ENCODE peak calls at places on chromosomes 4 and X, in seven cellular contexts. One of them, this sample, is unnamed.

GRCh38 chr4:99679204-99679603 is 21.6 kb upstream of the C4orf54 start:
- DNase-seq in dorsolateral prefrontal cortex: no peak
- DNase-seq in transverse colon: no peak
- DNase-seq in colonic mucosa: no peak
- DNase-seq in Panc1: no peak
- DNase-seq in endothelial cell of umbilical vein: no peak
- DNase-seq in psoas muscle: peak
- DNase-seq in this sample: no peak

GRCh38 chr4:14169460-14169859 is 541.9 kb upstream of the BOD1L1 start:
- DNase-seq in dorsolateral prefrontal cortex: no peak
- DNase-seq in transverse colon: no peak
- DNase-seq in colonic mucosa: no peak
- DNase-seq in Panc1: no peak
- DNase-seq in endothelial cell of umbilical vein: peak
- DNase-seq in psoas muscle: no peak
- DNase-seq in this sample: no peak

GRCh38 chr4:54090804-54091623 is 8.9 kb upstream of the GSX2 start:
- DNase-seq in dorsolateral prefrontal cortex: peak
- DNase-seq in transverse colon: peak
- DNase-seq in colonic mucosa: peak
- DNase-seq in Panc1: no peak
- DNase-seq in endothelial cell of umbilical vein: peak
- DNase-seq in psoas muscle: peak
- DNase-seq in this sample: no peak

GRCh38 chr4:176340871-176341685 is 21.3 kb downstream of the SPCS3 start:
- DNase-seq in dorsolateral prefrontal cortex: no peak
- DNase-seq in transverse colon: no peak
- DNase-seq in colonic mucosa: no peak
- DNase-seq in Panc1: no peak
- DNase-seq in endothelial cell of umbilical vein: peak
- DNase-seq in psoas muscle: no peak
- DNase-seq in this sample: no peak

GRCh38 chr4:4270529-4270928 is 19.4 kb downstream of the LYAR start:
- DNase-seq in dorsolateral prefrontal cortex: no peak
- DNase-seq in transverse colon: no peak
- DNase-seq in colonic mucosa: no peak
- DNase-seq in Panc1: no peak
- DNase-seq in endothelial cell of umbilical vein: no peak
- DNase-seq in psoas muscle: no peak
- DNase-seq in this sample: no peak

GRCh38 chr4:3510481-3510880 is 21.7 kb downstream of the LRPAP1 start:
- DNase-seq in dorsolateral prefrontal cortex: no peak
- DNase-seq in transverse colon: no peak
- DNase-seq in colonic mucosa: no peak
- DNase-seq in Panc1: no peak
- DNase-seq in endothelial cell of umbilical vein: no peak
- DNase-seq in psoas muscle: no peak
- DNase-seq in this sample: no peak

GRCh38 chr4:41569957-41570356 is 32.0 kb downstream of the LIMCH1 start:
- DNase-seq in dorsolateral prefrontal cortex: no peak
- DNase-seq in transverse colon: no peak
- DNase-seq in colonic mucosa: no peak
- DNase-seq in Panc1: no peak
- DNase-seq in endothelial cell of umbilical vein: no peak
- DNase-seq in psoas muscle: peak
- DNase-seq in this sample: no peak

GRCh38 chr4:2472187-2472586 is 3.3 kb downstream of the RNF4 start:
- DNase-seq in dorsolateral prefrontal cortex: no peak
- DNase-seq in transverse colon: no peak
- DNase-seq in colonic mucosa: no peak
- DNase-seq in Panc1: no peak
- DNase-seq in endothelial cell of umbilical vein: no peak
- DNase-seq in psoas muscle: no peak
- DNase-seq in this sample: no peak

GRCh38 chr4:118772149-118773081 is 63.5 kb downstream of the SEC24D start:
- DNase-seq in dorsolateral prefrontal cortex: no peak
- DNase-seq in transverse colon: no peak
- DNase-seq in colonic mucosa: no peak
- DNase-seq in Panc1: peak
- DNase-seq in endothelial cell of umbilical vein: peak
- DNase-seq in psoas muscle: no peak
- DNase-seq in this sample: no peak

GRCh38 chrX:3962511-3963350 is 249.3 kb upstream of the PRKX start:
- DNase-seq in dorsolateral prefrontal cortex: no peak
- DNase-seq in transverse colon: no peak
- DNase-seq in colonic mucosa: no peak
- DNase-seq in Panc1: peak
- DNase-seq in endothelial cell of umbilical vein: peak
- DNase-seq in psoas muscle: no peak
- DNase-seq in this sample: no peak

GRCh38 chr4:47195706-47196105 is 164.3 kb downstream of the GABRB1 start:
- DNase-seq in dorsolateral prefrontal cortex: no peak
- DNase-seq in transverse colon: no peak
- DNase-seq in colonic mucosa: no peak
- DNase-seq in Panc1: no peak
- DNase-seq in endothelial cell of umbilical vein: no peak
- DNase-seq in psoas muscle: no peak
- DNase-seq in this sample: no peak

GRCh38 chr4:46196086-46196485 is 72.2 kb upstream of the GABRG1 start:
- DNase-seq in dorsolateral prefrontal cortex: no peak
- DNase-seq in transverse colon: no peak
- DNase-seq in colonic mucosa: no peak
- DNase-seq in Panc1: no peak
- DNase-seq in endothelial cell of umbilical vein: no peak
- DNase-seq in psoas muscle: no peak
- DNase-seq in this sample: no peak

GRCh38 chr4:80631861-80632260 is 296.3 kb downstream of the CFAP299 start:
- DNase-seq in dorsolateral prefrontal cortex: no peak
- DNase-seq in transverse colon: no peak
- DNase-seq in colonic mucosa: no peak
- DNase-seq in Panc1: no peak
- DNase-seq in endothelial cell of umbilical vein: no peak
- DNase-seq in psoas muscle: no peak
- DNase-seq in this sample: no peak

DNA sequence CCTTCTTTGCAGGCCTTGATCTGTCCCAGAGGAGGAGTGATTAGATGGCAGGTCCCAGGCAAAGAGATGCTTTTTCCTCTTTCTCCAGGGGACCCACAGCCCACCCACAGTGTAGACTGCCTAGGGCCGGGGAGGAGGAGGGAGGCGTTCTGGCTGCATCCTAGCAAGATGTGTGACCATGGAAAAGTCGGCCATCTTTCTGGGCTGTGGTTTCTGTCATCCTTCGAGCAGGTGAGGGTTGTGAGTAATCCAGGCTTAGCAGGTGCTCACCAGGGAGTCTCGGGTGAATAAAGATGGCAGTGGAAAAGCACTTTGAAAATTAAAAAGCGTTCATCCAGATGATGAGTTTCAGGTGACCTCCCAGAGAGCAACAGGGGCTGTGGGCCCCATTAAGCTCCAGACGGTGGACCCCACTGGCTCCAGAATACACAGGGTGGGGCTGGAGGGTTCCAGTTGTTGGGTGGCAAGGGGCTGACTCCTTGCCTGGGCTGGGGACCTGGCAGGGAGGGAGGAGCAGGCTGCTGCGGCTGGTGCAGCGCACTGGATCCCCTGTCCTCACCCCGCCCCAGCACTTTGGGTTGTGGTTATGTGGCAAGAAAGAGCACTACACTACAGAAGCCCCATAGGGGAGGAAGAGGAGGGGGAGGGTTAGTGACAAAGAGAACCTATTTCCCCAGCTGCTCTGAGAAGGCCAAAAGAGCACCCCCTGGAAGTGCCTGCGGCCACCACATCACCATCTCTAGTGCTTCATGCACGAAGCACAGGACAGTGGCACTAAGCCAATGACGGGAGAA is 23.7 kb downstream of the ELF4 start:
- DNase-seq in dorsolateral prefrontal cortex: no peak
- DNase-seq in transverse colon: peak
- DNase-seq in colonic mucosa: no peak
- DNase-seq in Panc1: no peak
- DNase-seq in endothelial cell of umbilical vein: no peak
- DNase-seq in psoas muscle: no peak
- DNase-seq in this sample: no peak
- H3K4me3 ChIP-seq in dorsolateral prefrontal cortex: no peak
- H3K4me3 ChIP-seq in transverse colon: no peak
- H3K4me3 ChIP-seq in colonic mucosa: no peak
- H3K4me3 ChIP-seq in Panc1: no peak
- H3K4me3 ChIP-seq in endothelial cell of umbilical vein: no peak
- H3K4me3 ChIP-seq in psoas muscle: no peak
- H3K4me3 ChIP-seq in this sample: no peak

DNA sequence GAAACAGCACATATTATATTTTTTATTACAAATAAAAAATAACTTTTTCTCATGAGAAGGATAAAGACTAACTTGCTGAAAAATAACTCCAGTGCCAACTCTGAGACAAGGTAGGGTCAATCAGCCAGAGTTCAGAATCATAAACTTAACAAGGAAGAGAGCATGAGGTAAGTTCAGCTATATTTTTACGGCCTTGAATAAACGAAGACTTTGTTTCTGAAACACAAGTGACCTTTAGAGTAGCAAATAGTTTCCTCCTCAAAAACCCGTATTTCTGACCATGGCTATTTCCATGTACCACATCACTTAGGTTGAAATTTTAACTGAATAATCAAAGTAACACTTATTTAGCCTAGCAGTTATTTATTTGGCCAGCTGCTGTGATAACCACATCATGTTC is 45.5 kb downstream of the PRDM5 start:
- DNase-seq in dorsolateral prefrontal cortex: no peak
- DNase-seq in transverse colon: no peak
- DNase-seq in colonic mucosa: no peak
- DNase-seq in Panc1: no peak
- DNase-seq in endothelial cell of umbilical vein: no peak
- DNase-seq in psoas muscle: no peak
- DNase-seq in this sample: no peak
- TF ChIP-seq CTCF in dorsolateral prefrontal cortex: no peak
- TF ChIP-seq CTCF in transverse colon: no peak
- TF ChIP-seq CTCF in colonic mucosa: no peak
- TF ChIP-seq CTCF in Panc1: no peak
- TF ChIP-seq CTCF in endothelial cell of umbilical vein: no peak
- TF ChIP-seq CTCF in psoas muscle: no peak
- TF ChIP-seq CTCF in this sample: no peak

GRCh38 chr4:11912886-11913285 is 484.2 kb upstream of the HS3ST1 start:
- DNase-seq in dorsolateral prefrontal cortex: no peak
- DNase-seq in transverse colon: no peak
- DNase-seq in colonic mucosa: no peak
- DNase-seq in Panc1: no peak
- DNase-seq in endothelial cell of umbilical vein: peak
- DNase-seq in psoas muscle: no peak
- DNase-seq in this sample: no peak
- H3K27ac ChIP-seq in dorsolateral prefrontal cortex: no peak
- H3K27ac ChIP-seq in transverse colon: no peak
- H3K27ac ChIP-seq in colonic mucosa: no peak
- H3K27ac ChIP-seq in Panc1: no peak
- H3K27ac ChIP-seq in endothelial cell of umbilical vein: no peak
- H3K27ac ChIP-seq in psoas muscle: no peak
- H3K27ac ChIP-seq in this sample: no peak

DNA sequence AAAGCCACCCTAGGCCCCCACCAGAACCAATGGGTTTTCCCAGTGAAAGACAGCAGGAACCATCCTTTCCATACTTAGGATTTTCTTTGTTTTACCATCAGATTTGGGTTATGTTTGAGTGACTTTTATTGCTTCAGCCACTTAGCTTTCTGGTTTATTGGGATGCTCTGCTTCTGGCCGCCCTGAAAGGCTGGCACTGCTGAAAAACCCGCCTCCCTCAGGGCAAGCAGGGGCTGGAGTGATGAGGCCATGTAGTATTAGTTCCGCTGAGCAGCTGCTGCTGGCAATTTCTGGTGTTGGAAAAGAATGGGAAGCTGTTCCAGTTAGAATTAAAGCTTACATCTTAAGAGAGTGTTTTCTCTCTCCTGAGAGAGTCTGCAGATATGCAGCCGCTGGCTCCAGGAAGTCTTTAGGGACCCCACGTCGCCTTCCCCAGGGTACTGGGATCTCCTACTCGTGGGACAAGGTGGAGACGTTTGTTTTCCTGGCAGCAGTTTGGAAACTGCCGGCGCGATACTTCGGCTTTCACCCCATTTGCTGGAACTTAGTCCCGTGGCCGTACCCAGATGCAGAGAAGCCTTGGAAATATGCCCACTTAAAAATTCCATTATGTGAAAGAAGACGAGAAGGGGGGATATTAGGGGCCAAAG is 72.4 kb downstream of the TMEM131L start:
- DNase-seq in dorsolateral prefrontal cortex: peak
- DNase-seq in transverse colon: no peak
- DNase-seq in colonic mucosa: no peak
- DNase-seq in Panc1: no peak
- DNase-seq in endothelial cell of umbilical vein: no peak
- DNase-seq in psoas muscle: no peak
- DNase-seq in this sample: no peak
- H3K4me3 ChIP-seq in dorsolateral prefrontal cortex: peak
- H3K4me3 ChIP-seq in transverse colon: no peak
- H3K4me3 ChIP-seq in colonic mucosa: no peak
- H3K4me3 ChIP-seq in Panc1: no peak
- H3K4me3 ChIP-seq in endothelial cell of umbilical vein: no peak
- H3K4me3 ChIP-seq in psoas muscle: peak
- H3K4me3 ChIP-seq in this sample: peak

GRCh38 chrX:118627084-118627758 is 100.2 kb upstream of the IL13RA1 start:
- DNase-seq in dorsolateral prefrontal cortex: no peak
- DNase-seq in transverse colon: no peak
- DNase-seq in colonic mucosa: no peak
- DNase-seq in Panc1: no peak
- DNase-seq in endothelial cell of umbilical vein: peak
- DNase-seq in psoas muscle: no peak
- DNase-seq in this sample: no peak
- TF ChIP-seq CTCF in dorsolateral prefrontal cortex: no peak
- TF ChIP-seq CTCF in transverse colon: peak
- TF ChIP-seq CTCF in colonic mucosa: peak
- TF ChIP-seq CTCF in Panc1: peak
- TF ChIP-seq CTCF in endothelial cell of umbilical vein: peak
- TF ChIP-seq CTCF in psoas muscle: peak
- TF ChIP-seq CTCF in this sample: peak

GRCh38 chr4:153499005-153499404 is 32.8 kb downstream of the TMEM131L start:
- DNase-seq in dorsolateral prefrontal cortex: no peak
- DNase-seq in transverse colon: no peak
- DNase-seq in colonic mucosa: no peak
- DNase-seq in Panc1: no peak
- DNase-seq in endothelial cell of umbilical vein: no peak
- DNase-seq in psoas muscle: no peak
- DNase-seq in this sample: no peak

GRCh38 chr4:153494562-153494961 is 28.4 kb downstream of the TMEM131L start:
- DNase-seq in dorsolateral prefrontal cortex: no peak
- DNase-seq in transverse colon: no peak
- DNase-seq in colonic mucosa: no peak
- DNase-seq in Panc1: no peak
- DNase-seq in endothelial cell of umbilical vein: no peak
- DNase-seq in psoas muscle: no peak
- DNase-seq in this sample: no peak

GRCh38 chr4:153497988-153498967 is 32.1 kb downstream of the TMEM131L start:
- DNase-seq in dorsolateral prefrontal cortex: no peak
- DNase-seq in transverse colon: no peak
- DNase-seq in colonic mucosa: no peak
- DNase-seq in Panc1: no peak
- DNase-seq in endothelial cell of umbilical vein: no peak
- DNase-seq in psoas muscle: no peak
- DNase-seq in this sample: peak

GRCh38 chr4:153497091-153497531 is 31.0 kb downstream of the TMEM131L start:
- DNase-seq in dorsolateral prefrontal cortex: no peak
- DNase-seq in transverse colon: no peak
- DNase-seq in colonic mucosa: no peak
- DNase-seq in Panc1: no peak
- DNase-seq in endothelial cell of umbilical vein: peak
- DNase-seq in psoas muscle: no peak
- DNase-seq in this sample: no peak

GRCh38 chr4:153495480-153496206 is 29.5 kb downstream of the TMEM131L start:
- DNase-seq in dorsolateral prefrontal cortex: no peak
- DNase-seq in transverse colon: no peak
- DNase-seq in colonic mucosa: no peak
- DNase-seq in Panc1: no peak
- DNase-seq in endothelial cell of umbilical vein: no peak
- DNase-seq in psoas muscle: no peak
- DNase-seq in this sample: no peak
- H3K27ac ChIP-seq in dorsolateral prefrontal cortex: no peak
- H3K27ac ChIP-seq in transverse colon: no peak
- H3K27ac ChIP-seq in colonic mucosa: no peak
- H3K27ac ChIP-seq in Panc1: no peak
- H3K27ac ChIP-seq in endothelial cell of umbilical vein: no peak
- H3K27ac ChIP-seq in psoas muscle: peak
- H3K27ac ChIP-seq in this sample: no peak